ENCODE peak calls at places on chromosomes 2 and 18, in seven cellular contexts. Y is kidney, Z is uterus, S is HepG2, I is GM12878, O is Caco-2, Q is stomach. X is an unnamed sample. For H3K9me3, the result is how much of the 10 kb centered on the place peaks cover.

GRCh38 chr2:31018280-31018679 is 120.0 kb downstream of the GALNT14 start:
- DNase-seq in Y (no peak), Z (no peak), S (no peak), I (no peak), O (no peak), Q (no peak), X (no peak)

GRCh38 chr2:192072778-192073177 is 122.0 kb downstream of the TMEFF2 start:
- DNase-seq in Y (no peak), Z (no peak), S (no peak), I (no peak), O (no peak), Q (no peak), X (no peak)

GRCh38 chr2:29920130-29920577 is 1.2 kb downstream of the ALK start:
- DNase-seq in Y (peak), Z (peak), S (no peak), I (no peak), O (peak), Q (peak), X (peak)

GRCh38 chr2:65622951-65623525 is 190.6 kb upstream of the SPRED2 start:
- DNase-seq in Y (no peak), Z (no peak), S (no peak), I (no peak), O (no peak), Q (no peak), X (no peak)

GRCh38 chr2:101361519-101361918 is 25.8 kb downstream of the CREG2 start:
- DNase-seq in Y (no peak), Z (no peak), S (no peak), I (no peak), O (no peak), Q (no peak), X (no peak)

GRCh38 chr2:46990231-46990588 is 74.6 kb upstream of the MCFD2 start:
- DNase-seq in Y (no peak), Z (no peak), S (no peak), I (no peak), O (no peak), Q (no peak), X (no peak)

GRCh38 chr2:45541450-45541849 is 69.6 kb downstream of the SRBD1 start:
- DNase-seq in Y (peak), Z (no peak), S (no peak), I (no peak), O (peak), Q (no peak), X (no peak)

GRCh38 chr18:75211002-75211621 is 515 bp downstream of the TSHZ1 start:
- DNase-seq in Y (no peak), Z (no peak), S (peak), I (no peak), O (peak), Q (no peak), X (no peak)

GRCh38 chr18:36365836-36366775 is 68.6 kb downstream of the FHOD3 start:
- DNase-seq in Y (no peak), Z (no peak), S (no peak), I (peak), O (no peak), Q (no peak), X (no peak)

GRCh38 chr18:44758821-44759624 is 78.3 kb downstream of the SETBP1 start:
- DNase-seq in Y (no peak), Z (no peak), S (no peak), I (peak), O (no peak), Q (no peak), X (no peak)

GRCh38 chr2:28439127-28439526 is 46.5 kb downstream of the FOSL2 start:
- DNase-seq in Y (no peak), Z (no peak), S (no peak), I (no peak), O (no peak), Q (no peak), X (no peak)

GRCh38 chr2:25740810-25741381 is 67.5 kb upstream of the DTNB start:
- DNase-seq in Y (no peak), Z (no peak), S (no peak), I (no peak), O (no peak), Q (no peak), X (no peak)

GRCh38 chr2:112582314-112582746 is 2.1 kb upstream of the CHCHD5 start:
- DNase-seq in Y (no peak), Z (no peak), S (peak), I (no peak), O (peak), Q (no peak), X (no peak)
- H3K9me3 ChIP-seq in Y (under half), Z (under half), S (under half), I (under half), O (under half), Q (under half), X (under half)

DNA sequence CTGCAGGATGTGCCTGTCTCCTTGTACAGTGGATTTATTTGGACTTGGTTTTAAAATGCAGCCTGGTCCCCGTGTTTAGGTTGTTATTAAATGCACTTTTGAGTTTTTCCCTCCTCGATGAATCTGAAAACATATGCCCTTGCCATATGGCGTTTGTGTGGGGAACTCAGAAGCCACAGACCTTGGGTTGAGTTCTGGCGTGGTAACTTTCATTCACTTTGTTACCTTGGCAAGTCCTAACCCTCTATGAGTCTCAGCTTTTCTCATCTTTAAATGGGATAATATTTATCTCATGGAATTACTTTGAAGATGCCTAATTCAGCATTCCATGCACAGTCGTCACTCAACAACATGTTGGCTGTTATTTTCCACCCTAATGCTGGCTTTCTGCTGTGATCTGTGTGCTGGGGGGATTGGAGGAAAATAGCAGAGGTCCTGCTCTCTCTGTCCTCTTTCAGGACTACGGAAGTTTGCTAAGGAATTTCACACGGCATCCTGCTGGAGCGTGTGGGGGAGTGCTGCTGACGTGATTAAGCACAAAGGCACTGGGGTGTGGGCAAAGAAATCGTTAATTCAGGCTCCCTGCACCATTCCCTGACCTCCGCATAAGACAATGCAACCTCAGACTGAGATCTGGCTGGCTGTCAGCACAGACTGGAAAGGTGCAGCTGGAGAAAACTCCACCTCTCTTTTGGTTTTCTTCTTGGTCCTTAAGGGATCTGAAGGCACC is 61.7 kb downstream of the LDLRAD4 start:
- DNase-seq in Y (no peak), Z (no peak), S (no peak), I (no peak), O (no peak), Q (no peak), X (peak)
- H3K9me3 ChIP-seq in Y (under half), Z (under half), S (under half), I (under half), O (under half), Q (under half), X (under half)

DNA sequence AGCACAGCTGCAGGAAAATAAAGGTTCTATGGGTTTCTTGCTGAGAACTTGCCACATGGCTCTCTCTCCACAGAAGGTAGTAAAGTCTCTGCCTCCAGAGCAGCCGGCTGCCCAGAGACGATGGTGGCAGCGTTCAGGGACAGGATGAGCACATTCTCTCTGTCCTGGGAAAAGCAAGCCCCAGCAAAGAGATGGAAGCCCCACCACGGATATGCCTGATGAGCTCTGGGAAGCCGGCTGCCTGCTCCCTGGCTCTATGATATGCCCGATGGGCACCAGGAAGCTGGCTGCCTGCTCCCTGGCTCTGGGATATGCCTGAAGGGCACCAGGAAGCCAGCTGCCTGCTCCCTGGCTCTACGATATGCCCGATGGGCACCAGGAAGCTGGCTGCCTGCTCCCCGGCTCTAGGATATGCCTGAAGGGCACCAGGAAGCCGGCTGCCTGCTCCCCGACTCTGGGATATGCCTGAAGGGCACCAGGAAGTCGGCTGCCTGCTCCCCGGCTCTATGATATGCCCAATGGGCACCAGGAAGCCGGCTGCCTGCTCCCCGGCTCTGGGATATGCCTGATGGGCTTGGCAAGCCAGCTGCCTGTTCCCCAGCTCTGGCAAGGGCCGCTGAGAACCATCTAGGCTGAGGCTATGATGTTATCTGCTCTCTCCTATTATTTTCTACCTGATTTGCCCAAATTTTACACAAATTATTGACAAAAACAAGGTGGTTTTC is 21.5 kb upstream of the SNTG2 start:
- DNase-seq in Y (no peak), Z (no peak), S (no peak), I (no peak), O (no peak), Q (no peak), X (peak)
- H3K9me3 ChIP-seq in Y (under half), Z (under half), S (under half), I (under half), O (under half), Q (under half), X (under half)

GRCh38 chr2:4673025-4673489 is 969.7 kb downstream of the DCDC2C start:
- DNase-seq in Y (no peak), Z (no peak), S (peak), I (no peak), O (peak), Q (no peak), X (no peak)
- H3K9me3 ChIP-seq in Y (under half), Z (under half), S (under half), I (under half), O (under half), Q (under half), X (under half)

GRCh38 chr18:78676622-78677482 is 302.8 kb upstream of the SALL3 start:
- DNase-seq in Y (peak), Z (no peak), S (no peak), I (no peak), O (no peak), Q (peak), X (no peak)
- H3K9me3 ChIP-seq in Y (under half), Z (under half), S (under half), I (under half), O (under half), Q (under half), X (under half)

DNA sequence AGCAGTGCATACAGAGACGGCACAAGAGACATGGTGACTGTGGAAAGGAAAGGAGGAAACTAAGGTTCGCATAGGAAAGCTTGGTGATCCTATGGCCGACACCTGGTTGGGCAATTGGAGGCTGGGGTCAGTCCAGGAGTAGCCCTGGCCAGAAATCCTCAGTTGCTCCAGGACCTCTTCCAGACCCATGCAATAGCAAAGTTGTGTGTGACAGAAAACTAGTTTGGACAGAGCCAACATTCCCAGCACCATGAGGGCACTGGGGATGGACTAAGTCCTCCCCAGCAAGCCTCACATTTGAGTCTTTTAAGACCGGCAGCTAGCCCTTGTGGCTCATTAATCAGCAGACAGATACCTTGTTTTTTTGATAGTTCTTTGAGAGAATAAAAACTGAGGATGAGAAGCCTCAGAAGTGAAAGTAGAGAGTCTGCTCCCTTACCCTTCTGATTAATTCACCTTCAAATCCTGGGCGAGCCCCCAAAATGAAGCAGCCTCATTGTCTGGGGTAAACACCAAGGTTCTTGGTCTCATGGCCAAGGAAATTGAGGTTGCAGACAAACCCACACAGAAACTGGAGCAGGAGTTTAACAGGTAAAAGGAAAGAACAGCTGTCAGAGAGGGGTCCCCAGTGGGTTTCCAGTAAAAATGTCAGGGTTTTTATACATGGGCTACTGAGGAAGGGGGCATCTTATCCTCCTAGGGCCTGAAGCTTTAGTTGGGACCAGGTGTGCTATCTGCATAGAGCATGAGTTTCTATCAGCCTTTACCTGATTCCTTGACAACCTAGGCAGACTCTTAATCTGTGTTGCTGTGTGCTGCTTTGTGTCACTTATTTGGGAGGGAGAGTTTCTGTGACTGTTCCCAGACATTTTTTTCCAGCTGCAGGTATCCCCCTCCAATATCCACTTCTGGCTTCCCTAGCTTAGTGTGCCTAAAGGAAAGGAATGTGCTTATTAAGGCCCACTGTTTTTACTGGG is 39.1 kb downstream of the STK17B start:
- DNase-seq in Y (no peak), Z (no peak), S (no peak), I (no peak), O (peak), Q (no peak), X (no peak)
- H3K9me3 ChIP-seq in Y (under half), Z (under half), S (under half), I (under half), O (under half), Q (half or more), X (under half)

X was measured in upper lobe of right lung.